ENCODE peak calls at places on chromosomes 3 and 15, in nine cellular contexts. Y, I, X, T, E, A, F, G and W are unnamed samples.
A peak's percentile ranks its signal among the peaks of the same experiment; 100 is the strongest.

GRCh38 chr3:146625117-146625775 is 20.1 kb upstream of the PLSCR5 start:
- DNase-seq in Y (no peak), I (no peak), X (peak; percentile 20), T (peak; percentile 30), E (no peak), A (no peak), F (no peak), G (no peak), W (peak; percentile 40)

GRCh38 chr3:125960456-125961288 is 8.3 kb upstream of the ROPN1B start:
- DNase-seq in Y (no peak), I (no peak), X (no peak), T (no peak), E (no peak), A (no peak), F (no peak), G (no peak), W (no peak)

GRCh38 chr3:12590096-12590495 is 33.2 kb downstream of the MKRN2 start:
- DNase-seq in Y (no peak), I (no peak), X (no peak), T (no peak), E (no peak), A (no peak), F (no peak), G (no peak), W (no peak)

GRCh38 chr3:110106805-110107204 is 769.5 kb upstream of the DPPA4 start:
- DNase-seq in Y (no peak), I (no peak), X (peak; percentile 4), T (no peak), E (no peak), A (peak; percentile 6), F (no peak), G (no peak), W (peak; percentile 56)

GRCh38 chr3:123791417-123791816 is 92.7 kb downstream of the MYLK start:
- DNase-seq in Y (no peak), I (no peak), X (peak; percentile 88), T (peak; percentile 94), E (no peak), A (peak; percentile 92), F (no peak), G (no peak), W (peak; percentile 38)

GRCh38 chr3:11091088-11091590 is 63.2 kb upstream of the HRH1 start:
- DNase-seq in Y (no peak), I (no peak), X (peak; percentile 58), T (no peak), E (no peak), A (peak; percentile 34), F (no peak), G (no peak), W (no peak)

GRCh38 chr3:138914870-138915502 is 32.0 kb downstream of the FOXL2 start:
- DNase-seq in Y (peak; percentile 35), I (no peak), X (no peak), T (peak; percentile 71), E (no peak), A (peak; percentile 47), F (no peak), G (no peak), W (peak; percentile 75)

GRCh38 chr3:111080357-111080937 is 8.8 kb downstream of the NECTIN3 start:
- DNase-seq in Y (peak; percentile 1), I (no peak), X (peak; percentile 72), T (peak; percentile 68), E (peak; percentile 0), A (peak; percentile 56), F (no peak), G (no peak), W (peak; percentile 78)

GRCh38 chr3:131812433-131812832 is 222.4 kb downstream of the CPNE4 start:
- DNase-seq in Y (no peak), I (no peak), X (no peak), T (no peak), E (no peak), A (no peak), F (no peak), G (no peak), W (peak; percentile 79)

GRCh38 chr15:60580650-60581415 is 101.9 kb upstream of the ICE2 start:
- DNase-seq in Y (no peak), I (no peak), X (no peak), T (no peak), E (peak; percentile 18), A (no peak), F (no peak), G (no peak), W (no peak)

GRCh38 chr15:56906766-56907165 is 11.7 kb upstream of the TCF12 start:
- DNase-seq in Y (no peak), I (no peak), X (no peak), T (no peak), E (no peak), A (no peak), F (no peak), G (no peak), W (peak; percentile 85)
- H3K4me3 ChIP-seq in Y (no peak overlapping the region), I (peak overlapping the region; percentile 24), X (no peak overlapping the region), T (no peak overlapping the region), E (no peak overlapping the region), A (no peak overlapping the region), F (no peak overlapping the region), G (no peak overlapping the region), W (no peak overlapping the region)

GRCh38 chr15:88833196-88833595 is 30.0 kb downstream of the ACAN start:
- DNase-seq in Y (no peak), I (no peak), X (no peak), T (no peak), E (no peak), A (no peak), F (no peak), G (no peak), W (no peak)

GRCh38 chr15:88833688-88834087 is 30.5 kb downstream of the ACAN start:
- DNase-seq in Y (no peak), I (no peak), X (no peak), T (no peak), E (no peak), A (no peak), F (no peak), G (no peak), W (no peak)

GRCh38 chr15:88835646-88836045 is 32.4 kb downstream of the ACAN start:
- DNase-seq in Y (no peak), I (no peak), X (no peak), T (peak; percentile 53), E (no peak), A (peak; percentile 52), F (no peak), G (no peak), W (peak; percentile 55)

GRCh38 chr15:88835119-88835518 is 31.9 kb downstream of the ACAN start:
- DNase-seq in Y (no peak), I (no peak), X (peak; percentile 8), T (peak; percentile 31), E (no peak), A (no peak), F (no peak), G (no peak), W (no peak)

DNA sequence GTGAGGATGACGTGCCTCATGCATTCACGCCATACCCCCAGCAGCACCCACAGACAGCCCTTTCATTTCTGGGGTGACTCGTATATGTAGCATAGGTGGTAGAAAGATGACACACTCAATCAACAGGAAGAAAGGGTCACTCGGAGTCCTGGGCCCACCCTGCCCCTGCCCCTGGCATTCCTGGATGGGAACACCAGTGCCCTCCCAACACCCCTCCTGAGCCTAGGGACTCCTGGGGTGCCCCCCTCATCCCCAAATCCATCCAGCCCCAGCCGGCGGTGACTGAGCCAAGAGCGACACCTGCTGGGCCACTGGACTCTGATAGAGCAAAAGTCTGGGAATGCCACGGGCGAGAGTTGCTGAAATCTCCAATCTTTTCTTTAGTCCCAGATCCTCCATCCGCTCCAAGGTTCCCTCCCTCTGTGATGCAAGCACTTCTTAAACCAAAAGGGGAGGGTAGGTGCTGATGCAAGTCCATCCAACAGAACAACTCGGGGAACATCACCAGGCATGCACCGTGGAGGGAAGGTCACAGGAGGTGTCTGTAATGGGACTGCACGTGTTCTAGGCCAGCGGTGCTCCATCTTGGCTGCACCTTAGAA is 31.1 kb downstream of the ACAN start:
- DNase-seq in Y (no peak), I (no peak), X (peak; percentile 68), T (peak; percentile 33), E (peak; percentile 16), A (peak; percentile 13), F (peak; percentile 78), G (no peak), W (peak; percentile 47)
- TF ChIP-seq CTCF in Y (peak; percentile 70), I (no peak), X (peak; percentile 67), T (peak; percentile 52), E (peak; percentile 77), A (peak; percentile 60), F (peak; percentile 68), G (peak; percentile 81), W (peak; percentile 81)

DNA sequence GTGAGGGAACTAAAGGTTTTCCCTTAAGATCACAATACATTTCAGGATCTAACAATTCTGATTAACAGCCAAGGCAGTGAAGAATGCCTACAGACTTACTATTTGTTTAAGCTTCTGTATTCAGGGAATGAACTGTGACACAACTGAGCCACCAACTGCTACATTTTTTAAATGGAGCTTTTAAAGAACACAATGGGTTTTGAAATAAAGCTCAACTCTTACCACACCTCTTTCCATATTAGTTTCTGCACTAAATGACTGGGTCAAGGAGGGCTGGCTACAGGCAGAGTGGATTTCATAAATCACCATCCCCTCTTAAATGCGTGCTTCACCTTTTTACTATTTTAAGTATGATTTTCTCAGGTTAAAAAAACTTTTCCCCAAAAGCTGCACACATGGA is 100.2 kb downstream of the TMCC1 start:
- DNase-seq in Y (no peak), I (no peak), X (peak; percentile 34), T (peak; percentile 2), E (no peak), A (peak; percentile 22), F (no peak), G (no peak), W (peak; percentile 41)
- H3K4me3 ChIP-seq in Y (no peak overlapping the region), I (no peak overlapping the region), X (no peak overlapping the region), T (no peak overlapping the region), E (no peak overlapping the region), A (no peak overlapping the region), F (no peak overlapping the region), G (no peak overlapping the region), W (peak overlapping the region; percentile 30)

GRCh38 chr15:50506121-50506520 is 40.3 kb downstream of the USP50 start:
- DNase-seq in Y (no peak), I (no peak), X (no peak), T (no peak), E (no peak), A (no peak), F (no peak), G (no peak), W (no peak)

GRCh38 chr15:50496692-50497091 is 49.8 kb downstream of the USP50 start:
- DNase-seq in Y (no peak), I (no peak), X (no peak), T (no peak), E (no peak), A (no peak), F (no peak), G (no peak), W (no peak)

GRCh38 chr15:50501815-50502214 is 44.7 kb downstream of the USP50 start:
- DNase-seq in Y (peak; percentile 95), I (no peak), X (no peak), T (no peak), E (no peak), A (no peak), F (no peak), G (no peak), W (no peak)
- TF ChIP-seq CTCF in Y (peak; percentile 53), I (no peak), X (no peak), T (no peak), E (no peak), A (no peak), F (no peak), G (no peak), W (no peak)